ENCODE peak calls at places on chromosomes 12 and 14, in six cellular contexts. One of them, this sample, is unnamed.

GRCh38 chr12:65465766-65466547 is 187.5 kb downstream of the MSRB3 start:
- DNase-seq in activated naive CD4-positive, alpha-beta T cell: no peak
- DNase-seq in lung: no peak
- DNase-seq in nucleus accumbens: no peak
- DNase-seq in D341Med: no peak
- DNase-seq in naive thymus-derived CD4-positive, alpha-beta T cell: no peak
- DNase-seq in this sample: no peak

GRCh38 chr12:29992366-29992765 is 208.6 kb upstream of the TMTC1 start:
- DNase-seq in activated naive CD4-positive, alpha-beta T cell: no peak
- DNase-seq in lung: no peak
- DNase-seq in nucleus accumbens: no peak
- DNase-seq in D341Med: no peak
- DNase-seq in naive thymus-derived CD4-positive, alpha-beta T cell: no peak
- DNase-seq in this sample: no peak

GRCh38 chr14:77979666-77980351 is 179.9 kb downstream of the ADCK1 start:
- DNase-seq in activated naive CD4-positive, alpha-beta T cell: no peak
- DNase-seq in lung: no peak
- DNase-seq in nucleus accumbens: no peak
- DNase-seq in D341Med: peak
- DNase-seq in naive thymus-derived CD4-positive, alpha-beta T cell: no peak
- DNase-seq in this sample: no peak

GRCh38 chr12:87866602-87867292 is 162.5 kb downstream of the C12orf50 start:
- DNase-seq in activated naive CD4-positive, alpha-beta T cell: no peak
- DNase-seq in lung: no peak
- DNase-seq in nucleus accumbens: no peak
- DNase-seq in D341Med: peak
- DNase-seq in naive thymus-derived CD4-positive, alpha-beta T cell: no peak
- DNase-seq in this sample: no peak

GRCh38 chr14:106691601-106692291 is 1165.4 kb downstream of the TMEM121 start:
- DNase-seq in activated naive CD4-positive, alpha-beta T cell: peak
- DNase-seq in lung: no peak
- DNase-seq in nucleus accumbens: no peak
- DNase-seq in D341Med: no peak
- DNase-seq in naive thymus-derived CD4-positive, alpha-beta T cell: peak
- DNase-seq in this sample: peak

GRCh38 chr14:36313898-36314297 is 6.5 kb downstream of the MBIP start:
- DNase-seq in activated naive CD4-positive, alpha-beta T cell: no peak
- DNase-seq in lung: no peak
- DNase-seq in nucleus accumbens: no peak
- DNase-seq in D341Med: no peak
- DNase-seq in naive thymus-derived CD4-positive, alpha-beta T cell: no peak
- DNase-seq in this sample: no peak

GRCh38 chr14:74389980-74390379 is 36.0 kb downstream of the SYNDIG1L start:
- DNase-seq in activated naive CD4-positive, alpha-beta T cell: no peak
- DNase-seq in lung: no peak
- DNase-seq in nucleus accumbens: no peak
- DNase-seq in D341Med: no peak
- DNase-seq in naive thymus-derived CD4-positive, alpha-beta T cell: no peak
- DNase-seq in this sample: no peak

GRCh38 chr14:105439710-105440553 is 20.3 kb downstream of the MTA1 start:
- DNase-seq in activated naive CD4-positive, alpha-beta T cell: no peak
- DNase-seq in lung: no peak
- DNase-seq in nucleus accumbens: no peak
- DNase-seq in D341Med: peak
- DNase-seq in naive thymus-derived CD4-positive, alpha-beta T cell: no peak
- DNase-seq in this sample: peak

GRCh38 chr12:31317471-31318397 is 8.2 kb downstream of the SINHCAF start:
- DNase-seq in activated naive CD4-positive, alpha-beta T cell: no peak
- DNase-seq in lung: no peak
- DNase-seq in nucleus accumbens: no peak
- DNase-seq in D341Med: no peak
- DNase-seq in naive thymus-derived CD4-positive, alpha-beta T cell: peak
- DNase-seq in this sample: peak

GRCh38 chr12:9076733-9077575 is 38.8 kb downstream of the A2M start:
- DNase-seq in activated naive CD4-positive, alpha-beta T cell: no peak
- DNase-seq in lung: no peak
- DNase-seq in nucleus accumbens: no peak
- DNase-seq in D341Med: no peak
- DNase-seq in naive thymus-derived CD4-positive, alpha-beta T cell: no peak
- DNase-seq in this sample: no peak

GRCh38 chr14:89382487-89383170 is 34.4 kb downstream of the FOXN3 start:
- DNase-seq in activated naive CD4-positive, alpha-beta T cell: no peak
- DNase-seq in lung: no peak
- DNase-seq in nucleus accumbens: no peak
- DNase-seq in D341Med: no peak
- DNase-seq in naive thymus-derived CD4-positive, alpha-beta T cell: no peak
- DNase-seq in this sample: peak

GRCh38 chr12:132633398-132633797 is 14.8 kb downstream of the P2RX2 start:
- DNase-seq in activated naive CD4-positive, alpha-beta T cell: no peak
- DNase-seq in lung: no peak
- DNase-seq in nucleus accumbens: no peak
- DNase-seq in D341Med: no peak
- DNase-seq in naive thymus-derived CD4-positive, alpha-beta T cell: no peak
- DNase-seq in this sample: no peak

GRCh38 chr12:117774986-117775775 is 193.6 kb downstream of the KSR2 start:
- DNase-seq in activated naive CD4-positive, alpha-beta T cell: no peak
- DNase-seq in lung: no peak
- DNase-seq in nucleus accumbens: no peak
- DNase-seq in D341Med: no peak
- DNase-seq in naive thymus-derived CD4-positive, alpha-beta T cell: no peak
- DNase-seq in this sample: no peak

GRCh38 chr12:132530451-132530850 is 40.5 kb downstream of the FBRSL1 start:
- DNase-seq in activated naive CD4-positive, alpha-beta T cell: no peak
- DNase-seq in lung: no peak
- DNase-seq in nucleus accumbens: no peak
- DNase-seq in D341Med: peak
- DNase-seq in naive thymus-derived CD4-positive, alpha-beta T cell: no peak
- DNase-seq in this sample: no peak

GRCh38 chr14:57611555-57612075 is 118.0 kb upstream of the CCDC198 start:
- DNase-seq in activated naive CD4-positive, alpha-beta T cell: no peak
- DNase-seq in lung: no peak
- DNase-seq in nucleus accumbens: no peak
- DNase-seq in D341Med: no peak
- DNase-seq in naive thymus-derived CD4-positive, alpha-beta T cell: no peak
- DNase-seq in this sample: no peak

This sample was measured in cerebellar cortex.